ENCODE peak calls at places on chromosomes 4 and X, in nine cellular contexts. N is adipocyte, I is fibroblast of lung, G is esophagus squamous epithelium, Z is heart right ventricle, J is pancreas, X is sigmoid colon, S is H1, Y is colonic mucosa. U is an unnamed sample.
A peak's percentile ranks its signal among the peaks of the same experiment; 100 is the strongest.

GRCh38 chr4:26671111-26671510 is 87.2 kb downstream of the TBC1D19 start:
- DNase-seq in N (no peak), I (no peak), G (no peak), Z (no peak), J (no peak), X (no peak), S (no peak), Y (no peak), U (no peak)

GRCh38 chr4:183330841-183331240 is 8.6 kb upstream of the CLDN24 start:
- DNase-seq in N (no peak), I (no peak), G (no peak), Z (no peak), J (no peak), X (no peak), S (no peak), Y (no peak), U (no peak)

GRCh38 chr4:26377352-26378311 is 56.8 kb downstream of the RBPJ start:
- DNase-seq in N (no peak), I (peak; percentile 27), G (no peak), Z (no peak), J (no peak), X (no peak), S (no peak), Y (no peak), U (no peak)

GRCh38 chr4:85402371-85402770 is 72.6 kb upstream of the ARHGAP24 start:
- DNase-seq in N (peak; percentile 75), I (peak; percentile 87), G (no peak), Z (no peak), J (no peak), X (no peak), S (no peak), Y (no peak), U (peak; percentile 69)

GRCh38 chrX:15855562-15856256 is 1.1 kb upstream of the AP1S2 start:
- DNase-seq in N (peak; percentile 7), I (no peak), G (no peak), Z (no peak), J (no peak), X (no peak), S (no peak), Y (no peak), U (peak; percentile 15)

GRCh38 chrX:123085311-123085940 is 98.7 kb upstream of the GRIA3 start:
- DNase-seq in N (no peak), I (peak; percentile 46), G (no peak), Z (no peak), J (no peak), X (no peak), S (no peak), Y (no peak), U (no peak)

GRCh38 chrX:9341305-9342201 is 123.3 kb upstream of the TBL1X start:
- DNase-seq in N (peak; percentile 62), I (peak; percentile 53), G (peak; percentile 23), Z (peak; percentile 57), J (peak; percentile 11), X (peak; percentile 84), S (no peak), Y (peak; percentile 72), U (peak; percentile 89)

GRCh38 chr4:38099908-38100407 is 139.8 kb downstream of the PTTG2 start:
- DNase-seq in N (peak; percentile 72), I (peak; percentile 93), G (no peak), Z (no peak), J (no peak), X (no peak), S (no peak), Y (no peak), U (peak; percentile 95)

GRCh38 chr4:37837446-37837845 is 11.0 kb downstream of the PGM2 start:
- DNase-seq in N (peak; percentile 7), I (peak; percentile 90), G (no peak), Z (no peak), J (no peak), X (no peak), S (no peak), Y (no peak), U (peak; percentile 22)

GRCh38 chrX:154815274-154815818 is 10.1 kb upstream of the MPP1 start:
- DNase-seq in N (peak; percentile 38), I (peak; percentile 78), G (no peak), Z (no peak), J (no peak), X (no peak), S (no peak), Y (no peak), U (no peak)

GRCh38 chrX:19659929-19660328 is 144.6 kb upstream of the MAP3K15 start:
- DNase-seq in N (no peak), I (no peak), G (no peak), Z (no peak), J (no peak), X (no peak), S (no peak), Y (no peak), U (no peak)

GRCh38 chr4:186104895-186105720 is 604 bp downstream of the FAM149A start:
- DNase-seq in N (peak; percentile 40), I (no peak), G (no peak), Z (peak; percentile 27), J (peak; percentile 25), X (peak; percentile 70), S (peak; percentile 80), Y (peak; percentile 45), U (peak; percentile 25)

GRCh38 chrX:36334508-36335015 is 415.0 kb downstream of the CFAP47 start:
- DNase-seq in N (no peak), I (no peak), G (no peak), Z (no peak), J (no peak), X (no peak), S (no peak), Y (no peak), U (no peak)

GRCh38 chr4:114791976-114792375 is 193.4 kb downstream of the UGT8 start:
- DNase-seq in N (no peak), I (peak; percentile 23), G (no peak), Z (no peak), J (no peak), X (no peak), S (no peak), Y (no peak), U (no peak)

GRCh38 chr4:28146191-28146590 is 1285.5 kb downstream of the STIM2 start:
- DNase-seq in N (no peak), I (no peak), G (no peak), Z (no peak), J (no peak), X (no peak), S (no peak), Y (no peak), U (no peak)

GRCh38 chr4:865572-865971 is 39.6 kb upstream of the CPLX1 start:
- DNase-seq in N (no peak), I (no peak), G (no peak), Z (no peak), J (no peak), X (no peak), S (no peak), Y (no peak), U (no peak)

GRCh38 chrX:2793752-2794151 is 35.0 kb upstream of the GYG2 start:
- DNase-seq in N (no peak), I (no peak), G (no peak), Z (no peak), J (no peak), X (no peak), S (no peak), Y (no peak), U (no peak)

GRCh38 chr4:152460488-152460887 is 75.4 kb downstream of the FBXW7 start:
- DNase-seq in N (peak; percentile 91), I (peak; percentile 55), G (no peak), Z (no peak), J (no peak), X (no peak), S (no peak), Y (no peak), U (peak; percentile 90)

GRCh38 chrX:151735219-151735618 is 673 bp downstream of the CNGA2 start:
- DNase-seq in N (no peak), I (no peak), G (no peak), Z (no peak), J (no peak), X (peak; percentile 3), S (no peak), Y (no peak), U (no peak)

GRCh38 chrX:88560673-88561330 is 186.2 kb upstream of the CPXCR1 start:
- DNase-seq in N (no peak), I (no peak), G (no peak), Z (no peak), J (no peak), X (no peak), S (no peak), Y (no peak), U (no peak)

GRCh38 chr4:16532240-16532990 is 306.1 kb upstream of the TAPT1 start:
- DNase-seq in N (peak; percentile 77), I (peak; percentile 96), G (no peak), Z (no peak), J (no peak), X (no peak), S (no peak), Y (no peak), U (peak; percentile 65)

GRCh38 chrX:30065226-30065625 is 150.1 kb upstream of the MAGEB2 start:
- DNase-seq in N (peak; percentile 27), I (peak; percentile 65), G (no peak), Z (no peak), J (no peak), X (no peak), S (no peak), Y (no peak), U (peak; percentile 5)

DNA sequence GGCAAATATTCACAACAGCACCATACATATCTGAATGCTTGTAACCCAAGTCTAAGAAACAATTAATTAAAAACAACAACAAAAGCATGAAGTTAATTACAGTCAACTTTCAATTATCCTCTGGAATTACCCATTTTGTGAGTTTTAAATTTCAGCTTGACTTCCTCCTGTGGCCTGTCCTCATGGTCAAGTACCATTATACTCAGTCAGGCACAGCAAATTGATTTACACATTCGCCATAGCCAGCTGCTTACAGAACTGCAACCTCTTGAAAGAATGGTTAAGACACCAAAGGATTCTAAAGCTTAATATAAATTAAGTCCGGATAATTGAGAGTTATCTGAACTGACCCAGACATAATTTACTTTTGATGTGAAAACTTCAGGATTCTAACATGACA is 306.5 kb downstream of the CAMK2D start:
- DNase-seq in N (no peak), I (no peak), G (no peak), Z (no peak), J (no peak), X (no peak), S (no peak), Y (no peak), U (no peak)
- H3K36me3 ChIP-seq in N (peaks cover 72% of the 10 kb centered on the region), I (peaks cover 7% of the 10 kb centered on the region), G (no peaks in the 10 kb centered on the region), Z (peaks cover 15% of the 10 kb centered on the region), J (peaks cover 3% of the 10 kb centered on the region), X (no peaks in the 10 kb centered on the region), S (no peaks in the 10 kb centered on the region), Y (no peaks in the 10 kb centered on the region), U (peaks cover 5% of the 10 kb centered on the region)

GRCh38 chr4:6578221-6578620 is 3.2 kb downstream of the MAN2B2 start:
- DNase-seq in N (no peak), I (no peak), G (no peak), Z (no peak), J (no peak), X (no peak), S (no peak), Y (no peak), U (no peak)
- H3K36me3 ChIP-seq in N (peaks cover 36% of the 10 kb centered on the region), I (peaks cover 14% of the 10 kb centered on the region), G (peaks cover 15% of the 10 kb centered on the region), Z (no peaks in the 10 kb centered on the region), J (peaks cover 15% of the 10 kb centered on the region), X (peaks cover 24% of the 10 kb centered on the region), S (peaks cover 3% of the 10 kb centered on the region), Y (peaks cover 4% of the 10 kb centered on the region), U (peaks cover 65% of the 10 kb centered on the region)

GRCh38 chr4:39453738-39454137 is 5.0 kb downstream of the RPL9 start:
- DNase-seq in N (no peak), I (no peak), G (no peak), Z (no peak), J (no peak), X (no peak), S (no peak), Y (no peak), U (no peak)
- H3K36me3 ChIP-seq in N (peaks cover 80% of the 10 kb centered on the region), I (peaks cover 10% of the 10 kb centered on the region), G (peaks cover 29% of the 10 kb centered on the region), Z (peaks cover 40% of the 10 kb centered on the region), J (peaks cover 61% of the 10 kb centered on the region), X (peaks cover 54% of the 10 kb centered on the region), S (peaks cover 68% of the 10 kb centered on the region), Y (peaks cover 26% of the 10 kb centered on the region), U (peaks cover 84% of the 10 kb centered on the region)

GRCh38 chr4:71020611-71021010 is 27.2 kb downstream of the DCK start:
- DNase-seq in N (no peak), I (peak; percentile 28), G (no peak), Z (no peak), J (no peak), X (no peak), S (no peak), Y (no peak), U (no peak)
- H3K36me3 ChIP-seq in N (no peaks in the 10 kb centered on the region), I (no peaks in the 10 kb centered on the region), G (no peaks in the 10 kb centered on the region), Z (no peaks in the 10 kb centered on the region), J (no peaks in the 10 kb centered on the region), X (no peaks in the 10 kb centered on the region), S (peaks cover 2% of the 10 kb centered on the region), Y (no peaks in the 10 kb centered on the region), U (peaks cover 5% of the 10 kb centered on the region)

U was measured in mesenchymal stem cell.